ENCODE peak calls at places on chromosomes 6 and 20, in nine cellular contexts. E is NCI-H1092 treated with DMSO at 0.1 percent for 48 hours, C is Peyer's patch, Q is GM03348, V is T-helper 9 cell, N is naive B cell, B is posterior cingulate gyrus, P is NCI-H510A treated with DMSO at 0.1 percent for 48 hours, Y is fibroblast of the conjunctiva. X is an unnamed sample.

GRCh38 chr20:64044484-64045247 is 4.8 kb downstream of the SOX18 start:
- DNase-seq in E (no peak), Q (peak; percentile 80), C (no peak), Y (no peak), V (no peak), N (no peak), P (no peak), B (no peak), X (no peak)

GRCh38 chr6:81263531-81264168 is 488.8 kb downstream of the TENT5A start:
- DNase-seq in P (no peak), V (no peak), B (no peak), E (no peak), Y (no peak), C (peak; percentile 33), Q (no peak), N (no peak), X (no peak)

GRCh38 chr6:122389704-122390103 is 9.7 kb upstream of the HSF2 start:
- DNase-seq in E (peak; percentile 51), Q (no peak), P (peak; percentile 26), V (no peak), C (no peak), N (no peak), Y (no peak), B (no peak), X (no peak)

GRCh38 chr20:1108437-1108920 is 9.9 kb upstream of the PSMF1 start:
- DNase-seq in E (peak; percentile 16), Y (peak; percentile 8), P (no peak), Q (peak; percentile 86), V (peak; percentile 34), C (peak; percentile 73), N (peak; percentile 23), B (peak; percentile 56), X (peak; percentile 11)

GRCh38 chr20:20552076-20552475 is 160.4 kb downstream of the RALGAPA2 start:
- DNase-seq in Q (no peak), C (no peak), Y (no peak), V (no peak), N (no peak), B (no peak), E (peak; percentile 92), P (peak; percentile 87), X (no peak)

GRCh38 chr20:43941476-43942212 is 27.0 kb downstream of the TOX2 start:
- DNase-seq in P (peak; percentile 56), N (no peak), V (no peak), E (no peak), B (no peak), Y (no peak), Q (no peak), C (peak; percentile 15), X (no peak)

GRCh38 chr6:16514249-16514648 is 247.0 kb downstream of the ATXN1 start:
- DNase-seq in C (no peak), P (no peak), Y (peak; percentile 33), B (no peak), N (no peak), E (no peak), V (no peak), Q (peak; percentile 63), X (no peak)

GRCh38 chr6:158357570-158358216 is 45.4 kb downstream of the TULP4 start:
- DNase-seq in V (no peak), N (no peak), C (no peak), P (no peak), Q (no peak), E (no peak), B (no peak), Y (no peak), X (no peak)

GRCh38 chr6:169319561-169319960 is 65.9 kb upstream of the THBS2 start:
- DNase-seq in B (no peak), C (no peak), Y (no peak), V (no peak), N (no peak), P (no peak), E (no peak), Q (no peak), X (no peak)

GRCh38 chr6:149443411-149444181 is 41.2 kb downstream of the ZC3H12D start:
- DNase-seq in P (no peak), E (no peak), C (no peak), N (no peak), Q (no peak), V (no peak), Y (peak; percentile 17), B (no peak), X (no peak)

GRCh38 chr6:11230158-11231107 is 2.0 kb downstream of the NEDD9 start:
- DNase-seq in P (no peak), N (no peak), E (no peak), C (no peak), B (no peak), V (no peak), Q (no peak), Y (no peak), X (no peak)

GRCh38 chr20:62699296-62699695 is 9.3 kb upstream of the NTSR1 start:
- DNase-seq in Y (no peak), V (no peak), C (no peak), P (no peak), Q (no peak), B (no peak), N (no peak), E (no peak), X (no peak)

GRCh38 chr20:3635346-3635745 is 27.9 kb downstream of the GFRA4 start:
- DNase-seq in Q (no peak), N (no peak), V (no peak), E (no peak), Y (no peak), C (no peak), B (no peak), P (no peak), X (no peak)

GRCh38 chr6:247353-247752 is 44.9 kb upstream of the DUSP22 start:
- DNase-seq in N (no peak), P (no peak), V (no peak), Y (no peak), E (no peak), C (no peak), Q (no peak), B (no peak), X (no peak)

GRCh38 chr20:58019027-58019849 is 209.2 kb downstream of the ANKRD60 start:
- DNase-seq in N (no peak), E (no peak), P (no peak), B (no peak), Y (no peak), Q (peak; percentile 77), V (no peak), C (no peak), X (no peak)

GRCh38 chr6:47527274-47527673 is 49.7 kb downstream of the CD2AP start:
- DNase-seq in Y (no peak), Q (no peak), V (no peak), C (no peak), E (no peak), B (no peak), P (no peak), N (no peak), X (no peak)